ENCODE peak calls at places on chromosomes 16 and 17, in six cellular contexts. V is stimulated activated CD8-positive, alpha-beta memory T cell treated with anti-CD3 and anti-CD28 coated beads, Interleukin-4, amount 100 ng/mL, for 48 hours; W is esophagus muscularis mucosa; A is stimulated activated CD4-positive, alpha-beta T cell treated with anti-CD3 and anti-CD28 coated beads, Interleukin-4, amount 100 ng/mL, for 48 hours; H is frontal cortex; R is aorta. J is an unnamed sample.

GRCh38 chr16:80718480-80719220 is 85.7 kb downstream of the CDYL2 start:
- DNase-seq in V (no peak), R (no peak), W (peak), A (no peak), H (no peak), J (no peak)

GRCh38 chr16:27772093-27772820 is 222.3 kb downstream of the KATNIP start:
- DNase-seq in V (no peak), H (no peak), R (peak), A (no peak), W (no peak), J (no peak)

GRCh38 chr17:42010898-42011516 is 6.2 kb downstream of the DNAJC7 start:
- DNase-seq in W (no peak), A (no peak), V (no peak), R (no peak), H (no peak), J (no peak)

GRCh38 chr17:16516594-16517018 is 24.6 kb upstream of the LRRC75A start:
- DNase-seq in H (peak), A (no peak), W (no peak), V (no peak), R (no peak), J (no peak)

GRCh38 chr16:3578610-3579551 is 1.7 kb upstream of the NLRC3 start:
- DNase-seq in R (no peak), H (no peak), W (no peak), A (peak), V (peak), J (peak)

GRCh38 chr17:8880466-8880865 is 13.0 kb upstream of the PIK3R6 start:
- DNase-seq in H (no peak), R (peak), A (no peak), V (no peak), W (no peak), J (no peak)

GRCh38 chr17:67628580-67629013 is 89.1 kb upstream of the NOL11 start:
- DNase-seq in V (no peak), A (no peak), H (no peak), W (no peak), R (no peak), J (peak)

GRCh38 chr17:77186141-77186604 is 45.4 kb downstream of the SEC14L1 start:
- DNase-seq in W (no peak), H (no peak), A (no peak), V (peak), R (no peak), J (no peak)

GRCh38 chr17:66492500-66493123 is 190.2 kb downstream of the PRKCA start:
- DNase-seq in W (no peak), V (no peak), H (no peak), R (no peak), A (no peak), J (no peak)

GRCh38 chr16:2687531-2688308 is 5.4 kb downstream of the KCTD5 start:
- DNase-seq in W (no peak), R (peak), V (no peak), H (peak), A (no peak), J (no peak)

GRCh38 chr17:44775136-44775837 is 16.5 kb downstream of the ADAM11 start:
- DNase-seq in H (peak), V (peak), R (peak), W (peak), A (peak), J (peak)

GRCh38 chr17:8167526-8167925 is 4.8 kb upstream of the VAMP2 start:
- DNase-seq in W (no peak), A (no peak), R (no peak), H (no peak), V (no peak), J (no peak)

GRCh38 chr17:9324864-9325263 is 250.8 kb downstream of the STX8 start:
- DNase-seq in A (no peak), V (no peak), H (no peak), R (no peak), W (no peak), J (no peak)

GRCh38 chr17:52297230-52298010 is 138.9 kb upstream of the CA10 start:
- DNase-seq in A (no peak), R (no peak), H (no peak), V (no peak), W (no peak), J (no peak)

GRCh38 chr17:15377200-15377599 is 35.8 kb upstream of the TEKT3 start:
- DNase-seq in H (no peak), R (no peak), A (no peak), W (no peak), V (no peak), J (no peak)

J was measured in GM12891.